ENCODE peak calls at places on chromosomes 7 and 10, in seven cellular contexts. D is uterus, L is thyroid gland, K is endothelial cell of umbilical vein, C is right lobe of liver, U is upper lobe of left lung, R is heart left ventricle. S is an unnamed sample. For H3K36me3, the result is how much of the 10 kb centered on the place peaks cover.

GRCh38 chr10:17479015-17479615 is 24.7 kb upstream of the ST8SIA6 start:
- DNase-seq in U (no peak), K (no peak), L (no peak), C (no peak), R (no peak), D (no peak), S (no peak)

GRCh38 chr10:17056781-17057191 is 72.8 kb downstream of the CUBN start:
- DNase-seq in C (no peak), U (no peak), L (no peak), D (no peak), R (no peak), K (peak), S (no peak)

GRCh38 chr10:42618424-42618823 is 19.9 kb downstream of the ZNF33B start:
- DNase-seq in L (no peak), K (no peak), U (no peak), R (no peak), D (no peak), C (no peak), S (no peak)

GRCh38 chr10:15378569-15378968 is 7.5 kb upstream of the FAM171A1 start:
- DNase-seq in L (no peak), D (no peak), U (no peak), C (no peak), R (no peak), K (no peak), S (no peak)

GRCh38 chr7:1379202-1379601 is 80.1 kb downstream of the MICALL2 start:
- DNase-seq in K (no peak), U (no peak), C (no peak), D (no peak), R (no peak), L (no peak), S (no peak)

GRCh38 chr10:122504551-122504950 is 43.2 kb downstream of the HTRA1 start:
- DNase-seq in U (peak), K (peak), R (peak), L (peak), D (peak), C (peak), S (peak)

GRCh38 chr7:138359891-138360582 is 100.0 kb upstream of the TRIM24 start:
- DNase-seq in K (no peak), C (no peak), U (peak), L (peak), D (no peak), R (no peak), S (no peak)

GRCh38 chr7:150329331-150330106 is 6.2 kb upstream of the ACTR3C start:
- DNase-seq in D (no peak), U (no peak), K (no peak), R (no peak), C (no peak), L (no peak), S (no peak)

GRCh38 chr10:49737474-49738201 is 24.5 kb downstream of the OGDHL start:
- DNase-seq in L (no peak), C (no peak), K (no peak), D (no peak), R (no peak), U (peak), S (peak)

GRCh38 chr7:43460733-43461348 is 122.1 kb upstream of the STK17A start:
- DNase-seq in L (no peak), R (no peak), D (no peak), U (no peak), K (no peak), C (no peak), S (no peak)

GRCh38 chr10:133337079-133337725 is 506 bp upstream of the CALY start:
- DNase-seq in R (no peak), D (no peak), U (no peak), K (no peak), L (no peak), C (no peak), S (no peak)

GRCh38 chr7:142025896-142026295 is 30.2 kb downstream of the MGAM start:
- DNase-seq in L (no peak), R (no peak), U (no peak), D (no peak), C (no peak), K (no peak), S (no peak)

GRCh38 chr7:8442814-8443304 is 9.4 kb downstream of the NXPH1 start:
- DNase-seq in D (no peak), C (peak), U (peak), K (peak), R (peak), L (peak), S (peak)

GRCh38 chr7:80907141-80907601 is 11.7 kb downstream of the SEMA3C start:
- DNase-seq in R (no peak), D (no peak), U (no peak), L (no peak), K (no peak), C (no peak), S (no peak)

GRCh38 chr10:26557641-26558014 is 119.5 kb downstream of the APBB1IP start:
- DNase-seq in U (no peak), D (no peak), L (no peak), K (no peak), C (no peak), R (no peak), S (no peak)

GRCh38 chr10:44854693-44855350 is 56.3 kb upstream of the TMEM72 start:
- DNase-seq in D (no peak), L (no peak), C (no peak), R (no peak), U (no peak), K (no peak), S (no peak)

GRCh38 chr7:105759670-105760548 is 116.5 kb downstream of the ATXN7L1 start:
- DNase-seq in D (peak), U (peak), L (peak), K (peak), C (peak), R (no peak), S (peak)

GRCh38 chr7:134587736-134588135 is 38.8 kb downstream of the AKR1B15 start:
- DNase-seq in L (no peak), K (no peak), D (no peak), R (no peak), C (no peak), U (no peak), S (no peak)

GRCh38 chr7:33979807-33980355 is 74.5 kb downstream of the BMPER start:
- DNase-seq in U (no peak), D (no peak), K (no peak), L (no peak), C (no peak), R (no peak), S (no peak)

GRCh38 chr10:82150123-82150900 is 275.3 kb downstream of the NRG3 start:
- DNase-seq in D (no peak), C (peak), R (peak), U (peak), K (peak), L (peak), S (no peak)

GRCh38 chr7:54904130-54904529 is 114.7 kb upstream of the EGFR start:
- DNase-seq in D (peak), R (no peak), K (no peak), C (no peak), L (no peak), U (no peak), S (no peak)

GRCh38 chr7:16668049-16668858 is 22.3 kb downstream of the BZW2 start:
- DNase-seq in D (peak), R (peak), C (no peak), L (peak), K (no peak), U (peak), S (peak)

GRCh38 chr10:3185386-3185785 is 12.8 kb upstream of the PITRM1 start:
- DNase-seq in R (no peak), D (no peak), C (no peak), L (no peak), U (peak), K (no peak), S (no peak)

GRCh38 chr10:131195552-131196159 is 115.9 kb downstream of the TCERG1L start:
- DNase-seq in U (peak), C (peak), D (no peak), K (no peak), R (no peak), L (no peak), S (peak)

GRCh38 chr7:11615163-11615562 is 216.8 kb downstream of the THSD7A start:
- DNase-seq in U (no peak), C (no peak), L (no peak), K (no peak), R (no peak), D (no peak), S (no peak)

GRCh38 chr10:12768156-12768731 is 233.3 kb downstream of the CCDC3 start:
- DNase-seq in D (no peak), R (no peak), U (no peak), L (no peak), K (no peak), C (no peak), S (no peak)

GRCh38 chr10:80260295-80261243 is 28.9 kb downstream of the MAT1A start:
- DNase-seq in C (no peak), K (peak), D (no peak), U (no peak), L (peak), R (no peak), S (no peak)

GRCh38 chr7:129263168-129263567 is 38.3 kb downstream of the AHCYL2 start:
- DNase-seq in K (no peak), R (no peak), U (no peak), L (no peak), D (no peak), C (no peak), S (no peak)

GRCh38 chr7:1555046-1555812 is 776 bp downstream of the TMEM184A start:
- DNase-seq in U (no peak), R (peak), L (no peak), C (peak), K (peak), D (peak), S (peak)

GRCh38 chr7:22351329-22351692 is 5.6 kb downstream of the RAPGEF5 start:
- DNase-seq in D (no peak), C (no peak), K (no peak), R (no peak), L (no peak), U (no peak), S (no peak)

GRCh38 chr10:10007972-10008371 is 1009.7 kb upstream of the CELF2 start:
- DNase-seq in U (no peak), R (no peak), L (no peak), K (no peak), D (no peak), C (no peak), S (no peak)

GRCh38 chr10:60810437-60811182 is 32.3 kb downstream of the CDK1 start:
- DNase-seq in D (no peak), K (peak), R (no peak), U (no peak), L (peak), C (no peak), S (peak)

GRCh38 chr7:6252310-6252709 is 20.1 kb downstream of the CYTH3 start:
- DNase-seq in C (no peak), L (no peak), U (no peak), K (peak), R (no peak), D (no peak), S (no peak)

GRCh38 chr7:12031638-12032037 is 179.5 kb upstream of the TMEM106B start:
- DNase-seq in R (no peak), D (no peak), K (peak), C (no peak), U (no peak), L (no peak), S (no peak)

GRCh38 chr10:93126484-93127052 is 52.9 kb downstream of the CYP26A1 start:
- DNase-seq in K (no peak), R (no peak), L (no peak), U (no peak), C (no peak), D (no peak), S (no peak)

GRCh38 chr10:7872041-7872442 is 53.7 kb downstream of the TAF3 start:
- DNase-seq in K (peak), U (no peak), D (no peak), C (no peak), L (no peak), R (no peak), S (no peak)

GRCh38 chr7:47580175-47580701 is 1.7 kb downstream of the TNS3 start:
- DNase-seq in K (no peak), C (peak), R (no peak), U (peak), L (no peak), D (no peak), S (peak)

GRCh38 chr10:15461353-15462108 is 90.4 kb upstream of the FAM171A1 start:
- DNase-seq in K (peak), R (peak), D (peak), U (no peak), C (no peak), L (no peak), S (no peak)

GRCh38 chr7:50358808-50359207 is 54.3 kb downstream of the IKZF1 start:
- DNase-seq in K (no peak), R (no peak), U (no peak), D (no peak), L (no peak), C (no peak), S (no peak)

GRCh38 chr7:50359258-50359994 is 54.9 kb downstream of the IKZF1 start:
- DNase-seq in K (no peak), D (no peak), R (no peak), L (no peak), C (no peak), U (no peak), S (no peak)

GRCh38 chr7:50357346-50357745 is 52.8 kb downstream of the IKZF1 start:
- DNase-seq in U (no peak), K (no peak), C (no peak), L (no peak), D (no peak), R (no peak), S (no peak)

GRCh38 chr7:50356945-50357268 is 52.4 kb downstream of the IKZF1 start:
- DNase-seq in D (no peak), U (no peak), L (no peak), R (no peak), K (no peak), C (no peak), S (no peak)

GRCh38 chr7:50358306-50358705 is 53.8 kb downstream of the IKZF1 start:
- DNase-seq in K (no peak), D (no peak), U (no peak), R (no peak), C (no peak), L (no peak), S (no peak)
- H3K36me3 ChIP-seq in K (under half), D (under half), U (under half), R (under half), C (under half), L (under half), S (under half)

DNA sequence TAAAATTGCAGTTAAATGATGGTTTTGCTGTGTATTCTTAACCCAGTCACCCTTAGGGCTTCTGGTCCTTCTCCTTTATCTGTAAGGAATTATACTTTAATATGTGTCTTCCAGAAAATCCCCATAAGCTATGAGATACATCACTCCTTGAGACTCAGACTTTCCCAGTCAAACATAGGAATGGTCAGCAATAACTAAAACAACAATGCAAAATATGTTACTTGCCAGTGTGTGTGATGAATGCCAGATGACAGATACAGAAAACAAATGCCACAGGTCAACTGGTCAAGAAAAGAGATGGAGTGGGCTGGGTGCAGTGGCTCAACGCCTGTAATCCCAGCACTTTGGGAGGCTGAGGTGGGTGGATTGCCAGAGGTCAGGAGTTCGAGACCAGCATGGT is 10.2 kb downstream of the ADD3 start:
- DNase-seq in D (no peak), U (no peak), R (no peak), L (no peak), K (no peak), C (no peak), S (no peak)
- H3K4me3 ChIP-seq in D (no peak), U (no peak), R (no peak), L (no peak), K (no peak), C (no peak), S (no peak)

DNA sequence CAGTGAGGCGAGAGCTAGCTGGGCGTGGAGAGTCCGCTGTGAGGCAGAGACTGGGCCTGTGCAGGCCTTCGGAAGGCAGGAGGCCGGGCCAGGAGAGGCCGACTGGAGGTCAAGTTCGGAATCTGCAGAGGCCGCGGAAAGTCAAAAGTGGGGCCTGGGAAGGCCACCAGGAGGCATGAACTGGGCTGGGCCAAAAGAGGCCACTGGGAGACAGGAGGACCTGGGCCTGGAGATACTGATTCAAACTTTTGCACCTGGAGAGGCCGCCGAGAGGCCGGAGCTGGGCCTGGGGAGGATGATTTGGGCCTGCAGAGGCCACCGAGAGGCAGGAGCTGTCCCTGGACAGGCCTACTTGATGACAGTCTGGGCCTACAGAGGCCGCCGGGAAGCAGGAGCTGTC is 321.8 kb downstream of the ZNF479 start:
- DNase-seq in C (no peak), R (no peak), U (no peak), L (no peak), D (no peak), K (no peak), S (no peak)
- H3K36me3 ChIP-seq in C (under half), R (under half), U (under half), L (under half), D (under half), K (under half), S (under half)

GRCh38 chr7:151459726-151460473 is 20.0 kb upstream of the CRYGN start:
- DNase-seq in R (peak), K (peak), U (peak), L (peak), D (peak), C (peak), S (peak)
- H3K4me3 ChIP-seq in R (peak), K (peak), U (peak), L (no peak), D (peak), C (no peak), S (peak)

GRCh38 chr10:24824536-24824935 is 100.8 kb upstream of the ARHGAP21 start:
- DNase-seq in D (no peak), C (no peak), L (no peak), R (no peak), K (no peak), U (no peak), S (no peak)

GRCh38 chr10:24824124-24824523 is 100.4 kb upstream of the ARHGAP21 start:
- DNase-seq in U (no peak), C (no peak), D (no peak), L (no peak), K (peak), R (no peak), S (no peak)

GRCh38 chr10:24821986-24822385 is 98.3 kb upstream of the ARHGAP21 start:
- DNase-seq in C (no peak), D (no peak), R (no peak), K (no peak), U (no peak), L (no peak), S (no peak)

GRCh38 chr10:24820616-24821015 is 96.9 kb upstream of the ARHGAP21 start:
- DNase-seq in R (no peak), K (no peak), U (no peak), D (no peak), L (peak), C (no peak), S (peak)

GRCh38 chr10:24822557-24822956 is 98.9 kb upstream of the ARHGAP21 start:
- DNase-seq in C (no peak), R (no peak), U (no peak), L (no peak), K (no peak), D (no peak), S (no peak)
- H3K36me3 ChIP-seq in C (under half), R (under half), U (under half), L (under half), K (under half), D (under half), S (under half)

DNA sequence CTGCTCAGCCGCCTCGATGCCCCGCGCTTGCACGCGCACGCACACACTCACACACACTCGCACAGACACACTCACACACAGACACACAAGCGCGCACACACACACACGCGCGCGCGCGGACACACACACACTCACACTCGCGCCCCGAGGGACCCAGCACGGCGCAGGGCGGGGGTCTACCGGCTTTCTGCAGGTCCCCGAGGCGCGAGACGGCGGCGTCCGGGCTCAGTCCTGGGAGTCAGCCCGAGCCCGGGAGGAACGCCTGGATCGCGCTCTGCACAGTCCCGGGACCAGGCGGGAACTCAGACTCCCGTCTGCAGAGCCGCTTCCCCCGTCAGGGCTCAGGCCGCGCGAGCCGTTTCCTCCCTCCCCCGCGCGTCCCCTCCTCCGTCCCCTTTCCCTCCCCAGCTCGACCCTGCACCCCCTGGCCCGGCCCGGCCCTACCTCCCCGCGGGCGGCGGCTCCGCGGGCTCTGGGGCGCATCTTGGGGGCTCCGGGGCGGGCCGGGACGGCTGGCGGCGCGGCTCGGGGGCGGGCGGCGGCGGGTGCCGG is 477 bp downstream of the DENND2A start:
- DNase-seq in D (peak), L (peak), R (peak), K (no peak), U (no peak), C (no peak), S (peak)
- H3K4me3 ChIP-seq in D (peak), L (no peak), R (peak), K (peak), U (peak), C (peak), S (peak)

GRCh38 chr10:70537398-70538194 is 59.0 kb downstream of the PALD1 start:
- DNase-seq in U (no peak), L (peak), C (no peak), R (no peak), K (no peak), D (no peak), S (peak)
- H3K36me3 ChIP-seq in U (half or more), L (under half), C (under half), R (under half), K (under half), D (under half), S (under half)

S was measured in stomach.